ENCODE peak calls at places on chromosomes 2 and 18, in seven cellular contexts. A, C, M, G, B, I and K are unnamed samples.
A peak's percentile ranks its signal among the peaks of the same experiment; 100 is the strongest.

GRCh38 chr2:176107731-176108181 is 676 bp downstream of the HOXD11 start:
- DNase-seq in A (no peak), C (no peak), M (no peak), G (no peak), B (no peak), I (no peak), K (peak; percentile 76)

GRCh38 chr2:69238449-69239031 is 148.5 kb downstream of the GFPT1 start:
- DNase-seq in A (no peak), C (peak; percentile 95), M (no peak), G (no peak), B (peak; percentile 46), I (peak; percentile 29), K (no peak)

GRCh38 chr2:20925265-20925889 is 102.5 kb upstream of the LDAH start:
- DNase-seq in A (peak; percentile 16), C (no peak), M (peak; percentile 40), G (peak; percentile 12), B (no peak), I (no peak), K (no peak)

GRCh38 chr18:46920067-46920466 is 2.7 kb downstream of the KATNAL2 start:
- DNase-seq in A (no peak), C (no peak), M (no peak), G (no peak), B (no peak), I (no peak), K (no peak)

GRCh38 chr2:53091183-53091582 is 676.4 kb upstream of the CHAC2 start:
- DNase-seq in A (peak; percentile 63), C (no peak), M (no peak), G (no peak), B (no peak), I (no peak), K (no peak)

GRCh38 chr2:215031330-215031729 is 107.1 kb downstream of the ABCA12 start:
- DNase-seq in A (peak; percentile 29), C (no peak), M (no peak), G (no peak), B (no peak), I (no peak), K (no peak)

GRCh38 chr2:65728477-65729180 is 296.2 kb upstream of the SPRED2 start:
- DNase-seq in A (peak; percentile 95), C (no peak), M (no peak), G (no peak), B (no peak), I (no peak), K (no peak)

GRCh38 chr18:36786686-36787085 is 42.1 kb downstream of the TPGS2 start:
- DNase-seq in A (peak; percentile 64), C (peak; percentile 71), M (peak; percentile 44), G (no peak), B (peak; percentile 9), I (peak; percentile 78), K (peak; percentile 90)

GRCh38 chr2:12076810-12077209 is 330.4 kb downstream of the LPIN1 start:
- DNase-seq in A (peak; percentile 44), C (no peak), M (no peak), G (no peak), B (no peak), I (peak; percentile 39), K (no peak)

GRCh38 chr2:231385429-231385828 is 10.1 kb upstream of the B3GNT7 start:
- DNase-seq in A (no peak), C (no peak), M (no peak), G (no peak), B (no peak), I (no peak), K (no peak)

GRCh38 chr18:51196116-51196810 is 1.2 kb downstream of the MEX3C start:
- DNase-seq in A (peak; percentile 11), C (peak; percentile 15), M (peak; percentile 46), G (peak; percentile 31), B (no peak), I (no peak), K (peak; percentile 50)

GRCh38 chr18:70181015-70181414 is 24.5 kb downstream of the RTTN start:
- DNase-seq in A (peak; percentile 60), C (peak; percentile 80), M (peak; percentile 33), G (no peak), B (no peak), I (peak; percentile 81), K (no peak)

GRCh38 chr2:58710795-58711279 is 469.7 kb upstream of the FANCL start:
- DNase-seq in A (no peak), C (no peak), M (no peak), G (no peak), B (no peak), I (no peak), K (no peak)

GRCh38 chr2:74099835-74100234 is 47.9 kb downstream of the BOLA3 start:
- DNase-seq in A (peak; percentile 34), C (no peak), M (no peak), G (no peak), B (no peak), I (no peak), K (peak; percentile 85)

GRCh38 chr2:218322756-218323525 is 30.6 kb upstream of the TMBIM1 start:
- DNase-seq in A (peak; percentile 50), C (peak; percentile 54), M (peak; percentile 94), G (peak; percentile 78), B (peak; percentile 48), I (peak; percentile 66), K (peak; percentile 90)

GRCh38 chr2:109662889-109663288 is 48.7 kb downstream of the SOWAHC start:
- DNase-seq in A (peak; percentile 40), C (no peak), M (no peak), G (no peak), B (no peak), I (no peak), K (no peak)
- TF ChIP-seq CTCF in A (peak; percentile 25), C (no peak), M (peak; percentile 17), G (no peak), B (peak; percentile 10), I (peak; percentile 27), K (no peak)

DNA sequence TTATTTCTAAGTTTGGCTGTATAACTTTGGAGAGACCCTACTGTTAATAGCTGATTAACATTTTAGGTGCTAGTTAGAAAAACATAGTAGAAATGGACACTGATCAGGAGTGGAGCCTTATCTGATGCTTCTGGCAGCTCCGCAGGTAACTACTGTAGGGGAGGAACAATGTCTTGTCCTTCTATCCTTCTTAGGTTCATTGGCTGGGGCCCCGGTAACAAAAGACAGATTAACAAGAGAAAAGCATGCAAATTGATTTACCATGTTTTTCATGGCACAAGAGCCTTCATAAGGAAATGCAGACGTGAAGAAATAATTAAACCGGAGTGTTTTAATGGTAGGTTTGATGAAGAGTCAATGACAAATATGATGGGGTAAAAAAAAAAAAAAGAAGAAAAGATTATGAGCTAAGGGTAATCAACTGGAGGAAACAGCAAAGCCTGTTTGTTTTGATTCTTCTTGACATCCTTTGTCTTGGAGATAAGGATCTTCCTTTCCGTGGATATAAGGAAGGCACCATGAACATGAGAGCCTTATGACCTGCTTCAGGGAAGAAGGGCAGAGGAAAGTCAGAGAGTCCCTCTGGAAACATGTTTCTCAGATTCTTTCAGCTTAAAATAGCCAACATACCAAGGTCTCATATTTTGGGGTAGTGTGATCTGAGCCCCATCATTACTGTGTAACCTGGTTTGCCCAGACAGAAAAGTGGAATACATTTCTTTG is 62.4 kb upstream of the GCFC2 start:
- DNase-seq in A (no peak), C (no peak), M (no peak), G (no peak), B (no peak), I (no peak), K (no peak)
- H3K4me3 ChIP-seq in A (no peak overlapping the region), C (no peak overlapping the region), M (no peak overlapping the region), G (no peak overlapping the region), B (no peak overlapping the region), I (no peak overlapping the region), K (no peak overlapping the region)

GRCh38 chr2:60659026-60659425 is 97.0 kb upstream of the PAPOLG start:
- DNase-seq in A (no peak), C (no peak), M (no peak), G (no peak), B (no peak), I (no peak), K (no peak)
- TF ChIP-seq CTCF in A (peak; percentile 5), C (no peak), M (no peak), G (peak; percentile 63), B (no peak), I (no peak), K (no peak)

GRCh38 chr2:241217320-241218031 is 29.0 kb downstream of the ANO7 start:
- DNase-seq in A (peak; percentile 67), C (peak; percentile 72), M (peak; percentile 86), G (peak; percentile 66), B (no peak), I (peak; percentile 68), K (peak; percentile 91)

GRCh38 chr2:241219856-241220356 is 31.4 kb downstream of the ANO7 start:
- DNase-seq in A (no peak), C (peak; percentile 14), M (no peak), G (no peak), B (no peak), I (no peak), K (no peak)

GRCh38 chr2:241216211-241216761 is 27.8 kb downstream of the ANO7 start:
- DNase-seq in A (no peak), C (no peak), M (no peak), G (no peak), B (no peak), I (no peak), K (no peak)

GRCh38 chr2:241218131-241219029 is 29.9 kb downstream of the ANO7 start:
- DNase-seq in A (peak; percentile 30), C (peak; percentile 31), M (peak; percentile 74), G (peak; percentile 51), B (no peak), I (no peak), K (no peak)

GRCh38 chr2:241219030-241219382 is 30.5 kb downstream of the ANO7 start:
- DNase-seq in A (no peak), C (no peak), M (no peak), G (no peak), B (no peak), I (no peak), K (no peak)
- H3K4me3 ChIP-seq in A (no peak overlapping the region), C (peak overlapping the region; percentile 100), M (peak overlapping the region; percentile 79), G (peak overlapping the region; percentile 53), B (peak overlapping the region; percentile 54), I (peak overlapping the region; percentile 55), K (no peak overlapping the region)